ENCODE peak calls at places on chromosome 16, in five cellular contexts. One of them, this sample, is unnamed.

GRCh38 chr16:15055141-15056053 is 477 bp downstream of the NTAN1 start:
- DNase-seq in IMR-90: peak; percentile 23
- DNase-seq in K562: peak; percentile 26
- DNase-seq in SK-N-SH: no peak
- DNase-seq in GM12878: no peak
- DNase-seq in this sample: peak; percentile 19

GRCh38 chr16:9854665-9855064 is 327.6 kb downstream of the GRIN2A start:
- DNase-seq in IMR-90: no peak
- DNase-seq in K562: no peak
- DNase-seq in SK-N-SH: no peak
- DNase-seq in GM12878: no peak
- DNase-seq in this sample: no peak

GRCh38 chr16:81553080-81553813 is 108.6 kb downstream of the CMIP start:
- DNase-seq in IMR-90: peak; percentile 47
- DNase-seq in K562: no peak
- DNase-seq in SK-N-SH: peak; percentile 48
- DNase-seq in GM12878: no peak
- DNase-seq in this sample: no peak

GRCh38 chr16:66212426-66212825 is 154.1 kb upstream of the CDH5 start:
- DNase-seq in IMR-90: no peak
- DNase-seq in K562: no peak
- DNase-seq in SK-N-SH: peak; percentile 48
- DNase-seq in GM12878: no peak
- DNase-seq in this sample: no peak

GRCh38 chr16:11685844-11686618 is 17.8 kb downstream of the SNN start:
- DNase-seq in IMR-90: peak; percentile 69
- DNase-seq in K562: no peak
- DNase-seq in SK-N-SH: no peak
- DNase-seq in GM12878: no peak
- DNase-seq in this sample: no peak

GRCh38 chr16:17072104-17072503 is 398.7 kb downstream of the XYLT1 start:
- DNase-seq in IMR-90: peak; percentile 25
- DNase-seq in K562: no peak
- DNase-seq in SK-N-SH: no peak
- DNase-seq in GM12878: no peak
- DNase-seq in this sample: no peak

GRCh38 chr16:62205459-62205858 is 169.2 kb upstream of the CDH8 start:
- DNase-seq in IMR-90: no peak
- DNase-seq in K562: no peak
- DNase-seq in SK-N-SH: no peak
- DNase-seq in GM12878: no peak
- DNase-seq in this sample: no peak

GRCh38 chr16:81143921-81144471 is 47.8 kb upstream of the GCSH start:
- DNase-seq in IMR-90: no peak
- DNase-seq in K562: no peak
- DNase-seq in SK-N-SH: no peak
- DNase-seq in GM12878: no peak
- DNase-seq in this sample: peak; percentile 28

GRCh38 chr16:75385507-75386152 is 47.7 kb downstream of the CFDP1 start:
- DNase-seq in IMR-90: peak; percentile 88
- DNase-seq in K562: peak; percentile 39
- DNase-seq in SK-N-SH: peak; percentile 49
- DNase-seq in GM12878: peak; percentile 33
- DNase-seq in this sample: peak; percentile 78

GRCh38 chr16:78179666-78180065 is 80.2 kb downstream of the WWOX start:
- DNase-seq in IMR-90: no peak
- DNase-seq in K562: no peak
- DNase-seq in SK-N-SH: no peak
- DNase-seq in GM12878: no peak
- DNase-seq in this sample: no peak

GRCh38 chr16:17211797-17212196 is 259.0 kb downstream of the XYLT1 start:
- DNase-seq in IMR-90: no peak
- DNase-seq in K562: peak; percentile 25
- DNase-seq in SK-N-SH: peak; percentile 21
- DNase-seq in GM12878: no peak
- DNase-seq in this sample: peak; percentile 8

GRCh38 chr16:27033281-27033680 is 33.4 kb upstream of the C16orf82 start:
- DNase-seq in IMR-90: no peak
- DNase-seq in K562: no peak
- DNase-seq in SK-N-SH: no peak
- DNase-seq in GM12878: no peak
- DNase-seq in this sample: no peak

GRCh38 chr16:54207837-54208236 is 78.8 kb downstream of the IRX3 start:
- DNase-seq in IMR-90: no peak
- DNase-seq in K562: no peak
- DNase-seq in SK-N-SH: no peak
- DNase-seq in GM12878: no peak
- DNase-seq in this sample: no peak

DNA sequence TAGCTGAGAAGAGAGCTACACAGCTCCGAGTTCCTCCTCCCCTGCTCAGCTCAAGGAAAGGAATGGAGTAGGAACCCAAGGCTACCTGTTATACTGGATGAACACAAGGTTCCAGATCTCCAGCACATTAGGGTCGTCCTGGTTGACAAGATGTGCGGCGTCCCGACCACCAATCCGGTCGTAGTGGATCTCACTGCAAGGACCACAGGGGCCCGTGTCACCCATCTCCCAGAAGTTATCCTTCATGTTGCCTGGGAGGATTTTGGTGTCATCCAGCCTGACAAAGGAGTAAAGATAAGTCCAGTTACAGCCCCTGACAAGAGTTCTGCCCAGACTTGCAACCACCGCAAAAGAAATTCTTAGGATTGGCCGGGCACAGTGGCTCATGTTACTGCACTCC is 17.6 kb downstream of the AARS1 start:
- DNase-seq in IMR-90: no peak
- DNase-seq in K562: peak; percentile 11
- DNase-seq in SK-N-SH: no peak
- DNase-seq in GM12878: no peak
- DNase-seq in this sample: no peak
- TF ChIP-seq RCOR1 in IMR-90: no peak
- TF ChIP-seq RCOR1 in K562: no peak
- TF ChIP-seq RCOR1 in SK-N-SH: no peak
- TF ChIP-seq RCOR1 in GM12878: no peak
- TF ChIP-seq RCOR1 in this sample: no peak

GRCh38 chr16:49003022-49003421 is 278.6 kb downstream of the CBLN1 start:
- DNase-seq in IMR-90: no peak
- DNase-seq in K562: no peak
- DNase-seq in SK-N-SH: peak; percentile 27
- DNase-seq in GM12878: no peak
- DNase-seq in this sample: no peak
- TF ChIP-seq RCOR1 in IMR-90: no peak
- TF ChIP-seq RCOR1 in K562: no peak
- TF ChIP-seq RCOR1 in SK-N-SH: no peak
- TF ChIP-seq RCOR1 in GM12878: no peak
- TF ChIP-seq RCOR1 in this sample: no peak

GRCh38 chr16:89449726-89450335 is 40.5 kb downstream of the ANKRD11 start:
- DNase-seq in IMR-90: peak; percentile 55
- DNase-seq in K562: no peak
- DNase-seq in SK-N-SH: no peak
- DNase-seq in GM12878: no peak
- DNase-seq in this sample: no peak
- TF ChIP-seq RCOR1 in IMR-90: no peak
- TF ChIP-seq RCOR1 in K562: no peak
- TF ChIP-seq RCOR1 in SK-N-SH: no peak
- TF ChIP-seq RCOR1 in GM12878: no peak
- TF ChIP-seq RCOR1 in this sample: no peak

DNA sequence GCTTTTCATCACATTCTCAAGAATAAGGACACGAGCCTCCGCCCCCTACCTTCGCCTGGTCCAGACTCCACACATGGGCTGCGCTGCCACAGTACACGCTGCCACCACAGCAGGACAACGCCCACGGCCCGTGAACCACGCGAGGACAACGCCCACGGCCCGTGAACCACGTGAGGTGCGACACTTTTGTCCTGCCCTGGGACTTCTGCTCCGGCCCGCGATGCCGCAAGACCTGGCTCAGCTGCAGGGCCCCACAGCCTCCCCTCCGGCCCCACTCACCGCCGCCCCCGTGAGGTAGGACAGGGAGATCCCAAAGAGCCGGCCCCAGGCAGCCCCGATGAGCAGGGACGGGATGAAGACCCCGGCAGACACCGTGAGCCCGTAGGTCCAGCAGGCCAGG is 5.9 kb upstream of the CCDC154 start:
- DNase-seq in IMR-90: no peak
- DNase-seq in K562: no peak
- DNase-seq in SK-N-SH: no peak
- DNase-seq in GM12878: no peak
- DNase-seq in this sample: no peak
- TF ChIP-seq RCOR1 in IMR-90: no peak
- TF ChIP-seq RCOR1 in K562: no peak
- TF ChIP-seq RCOR1 in SK-N-SH: no peak
- TF ChIP-seq RCOR1 in GM12878: no peak
- TF ChIP-seq RCOR1 in this sample: no peak

GRCh38 chr16:82629441-82630027 is 2.8 kb downstream of the CDH13 start:
- DNase-seq in IMR-90: peak; percentile 34
- DNase-seq in K562: no peak
- DNase-seq in SK-N-SH: no peak
- DNase-seq in GM12878: no peak
- DNase-seq in this sample: no peak
- TF ChIP-seq RCOR1 in IMR-90: no peak
- TF ChIP-seq RCOR1 in K562: no peak
- TF ChIP-seq RCOR1 in SK-N-SH: no peak
- TF ChIP-seq RCOR1 in GM12878: no peak
- TF ChIP-seq RCOR1 in this sample: no peak

GRCh38 chr16:84223456-84223855 is 16.4 kb downstream of the KCNG4 start:
- DNase-seq in IMR-90: peak; percentile 8
- DNase-seq in K562: no peak
- DNase-seq in SK-N-SH: no peak
- DNase-seq in GM12878: no peak
- DNase-seq in this sample: no peak
- TF ChIP-seq RCOR1 in IMR-90: no peak
- TF ChIP-seq RCOR1 in K562: no peak
- TF ChIP-seq RCOR1 in SK-N-SH: no peak
- TF ChIP-seq RCOR1 in GM12878: no peak
- TF ChIP-seq RCOR1 in this sample: no peak